ENCODE peak calls at places on chromosomes 11 and 22, in ten cellular contexts. One of them, this sample, is unnamed. For H3K36me3 and H3K9me3, the result is how much of the 10 kb centered on the place peaks cover.

GRCh38 chr11:94876645-94877445 is 96.5 kb downstream of the CWC15 start:
- DNase-seq in neuronal stem cell: no peak
- DNase-seq in IMR-90: peak
- DNase-seq in GM23248: peak
- DNase-seq in pancreas: peak
- DNase-seq in heart right ventricle: peak
- DNase-seq in cardiac muscle cell: peak
- DNase-seq in Peyer's patch: peak
- DNase-seq in HCT116: peak
- DNase-seq in PC-3: peak
- DNase-seq in this sample: peak

GRCh38 chr11:121534131-121535093 is 81.6 kb upstream of the SORL1-AS1 start:
- DNase-seq in cardiac muscle cell: peak
- DNase-seq in PC-3: peak
- DNase-seq in heart right ventricle: no peak
- DNase-seq in GM23248: peak
- DNase-seq in pancreas: no peak
- DNase-seq in neuronal stem cell: no peak
- DNase-seq in Peyer's patch: no peak
- DNase-seq in HCT116: no peak
- DNase-seq in IMR-90: peak
- DNase-seq in this sample: no peak

GRCh38 chr22:29744902-29745301 is 21.9 kb downstream of the ZMAT5 start:
- DNase-seq in heart right ventricle: no peak
- DNase-seq in neuronal stem cell: no peak
- DNase-seq in GM23248: peak
- DNase-seq in IMR-90: peak
- DNase-seq in PC-3: no peak
- DNase-seq in Peyer's patch: no peak
- DNase-seq in cardiac muscle cell: peak
- DNase-seq in pancreas: no peak
- DNase-seq in HCT116: no peak
- DNase-seq in this sample: no peak

GRCh38 chr22:38314140-38314991 is 2.9 kb downstream of the CSNK1E start:
- DNase-seq in GM23248: peak
- DNase-seq in Peyer's patch: peak
- DNase-seq in HCT116: no peak
- DNase-seq in heart right ventricle: no peak
- DNase-seq in IMR-90: peak
- DNase-seq in neuronal stem cell: no peak
- DNase-seq in cardiac muscle cell: peak
- DNase-seq in pancreas: no peak
- DNase-seq in PC-3: no peak
- DNase-seq in this sample: peak

GRCh38 chr22:20396639-20397038 is 2.7 kb downstream of the ZNF74 start:
- DNase-seq in HCT116: no peak
- DNase-seq in cardiac muscle cell: peak
- DNase-seq in neuronal stem cell: no peak
- DNase-seq in PC-3: no peak
- DNase-seq in GM23248: peak
- DNase-seq in pancreas: no peak
- DNase-seq in IMR-90: peak
- DNase-seq in heart right ventricle: no peak
- DNase-seq in Peyer's patch: no peak
- DNase-seq in this sample: no peak

GRCh38 chr11:101470414-101470813 is 113.4 kb downstream of the TRPC6 start:
- DNase-seq in PC-3: no peak
- DNase-seq in GM23248: peak
- DNase-seq in pancreas: no peak
- DNase-seq in IMR-90: peak
- DNase-seq in cardiac muscle cell: no peak
- DNase-seq in neuronal stem cell: no peak
- DNase-seq in heart right ventricle: no peak
- DNase-seq in Peyer's patch: no peak
- DNase-seq in HCT116: no peak
- DNase-seq in this sample: no peak

GRCh38 chr11:113148076-113148475 is 166.3 kb upstream of the TTC12 start:
- DNase-seq in heart right ventricle: no peak
- DNase-seq in cardiac muscle cell: no peak
- DNase-seq in pancreas: no peak
- DNase-seq in PC-3: no peak
- DNase-seq in HCT116: no peak
- DNase-seq in Peyer's patch: no peak
- DNase-seq in GM23248: no peak
- DNase-seq in neuronal stem cell: no peak
- DNase-seq in IMR-90: no peak
- DNase-seq in this sample: no peak

GRCh38 chr11:44633641-44634040 is 68.2 kb downstream of the CD82 start:
- DNase-seq in GM23248: no peak
- DNase-seq in heart right ventricle: no peak
- DNase-seq in HCT116: no peak
- DNase-seq in PC-3: no peak
- DNase-seq in cardiac muscle cell: no peak
- DNase-seq in Peyer's patch: no peak
- DNase-seq in neuronal stem cell: no peak
- DNase-seq in pancreas: no peak
- DNase-seq in IMR-90: no peak
- DNase-seq in this sample: no peak

GRCh38 chr11:47342036-47342803 is 10.3 kb downstream of the MYBPC3 start:
- DNase-seq in pancreas: no peak
- DNase-seq in IMR-90: no peak
- DNase-seq in GM23248: no peak
- DNase-seq in cardiac muscle cell: no peak
- DNase-seq in PC-3: no peak
- DNase-seq in heart right ventricle: no peak
- DNase-seq in neuronal stem cell: no peak
- DNase-seq in HCT116: no peak
- DNase-seq in Peyer's patch: no peak
- DNase-seq in this sample: no peak

GRCh38 chr11:114525682-114526081 is 34.0 kb downstream of the NXPE1 start:
- DNase-seq in cardiac muscle cell: no peak
- DNase-seq in Peyer's patch: no peak
- DNase-seq in GM23248: no peak
- DNase-seq in PC-3: no peak
- DNase-seq in heart right ventricle: no peak
- DNase-seq in IMR-90: no peak
- DNase-seq in neuronal stem cell: no peak
- DNase-seq in pancreas: no peak
- DNase-seq in HCT116: no peak
- DNase-seq in this sample: no peak

GRCh38 chr11:109914038-109914437 is 179.2 kb upstream of the ZC3H12C start:
- DNase-seq in cardiac muscle cell: no peak
- DNase-seq in PC-3: peak
- DNase-seq in heart right ventricle: no peak
- DNase-seq in HCT116: peak
- DNase-seq in Peyer's patch: no peak
- DNase-seq in GM23248: no peak
- DNase-seq in neuronal stem cell: no peak
- DNase-seq in pancreas: no peak
- DNase-seq in IMR-90: no peak
- DNase-seq in this sample: no peak

GRCh38 chr11:111694851-111695250 is 71.3 kb downstream of the PPP2R1B start:
- DNase-seq in HCT116: no peak
- DNase-seq in Peyer's patch: no peak
- DNase-seq in pancreas: no peak
- DNase-seq in PC-3: no peak
- DNase-seq in heart right ventricle: no peak
- DNase-seq in cardiac muscle cell: peak
- DNase-seq in GM23248: peak
- DNase-seq in neuronal stem cell: no peak
- DNase-seq in IMR-90: peak
- DNase-seq in this sample: no peak

GRCh38 chr11:111422494-111423249 is 43.6 kb upstream of the POU2AF1 start:
- DNase-seq in pancreas: peak
- DNase-seq in cardiac muscle cell: peak
- DNase-seq in neuronal stem cell: peak
- DNase-seq in HCT116: peak
- DNase-seq in heart right ventricle: no peak
- DNase-seq in Peyer's patch: peak
- DNase-seq in IMR-90: peak
- DNase-seq in PC-3: peak
- DNase-seq in GM23248: peak
- DNase-seq in this sample: no peak

GRCh38 chr11:95507794-95508193 is 276.8 kb upstream of the SESN3 start:
- DNase-seq in HCT116: no peak
- DNase-seq in heart right ventricle: no peak
- DNase-seq in neuronal stem cell: no peak
- DNase-seq in Peyer's patch: no peak
- DNase-seq in pancreas: no peak
- DNase-seq in IMR-90: no peak
- DNase-seq in cardiac muscle cell: no peak
- DNase-seq in GM23248: no peak
- DNase-seq in PC-3: no peak
- DNase-seq in this sample: peak

GRCh38 chr11:94880216-94880615 is 93.1 kb downstream of the CWC15 start:
- DNase-seq in Peyer's patch: no peak
- DNase-seq in IMR-90: peak
- DNase-seq in neuronal stem cell: no peak
- DNase-seq in heart right ventricle: no peak
- DNase-seq in pancreas: no peak
- DNase-seq in PC-3: peak
- DNase-seq in cardiac muscle cell: no peak
- DNase-seq in GM23248: peak
- DNase-seq in HCT116: peak
- DNase-seq in this sample: no peak

GRCh38 chr11:106624377-106624776 is 393.9 kb downstream of the GUCY1A2 start:
- DNase-seq in HCT116: no peak
- DNase-seq in neuronal stem cell: no peak
- DNase-seq in GM23248: no peak
- DNase-seq in PC-3: peak
- DNase-seq in IMR-90: peak
- DNase-seq in cardiac muscle cell: no peak
- DNase-seq in heart right ventricle: no peak
- DNase-seq in pancreas: no peak
- DNase-seq in Peyer's patch: no peak
- DNase-seq in this sample: no peak

GRCh38 chr11:67504950-67505561 is at the start of gene PITPNM1:
- DNase-seq in pancreas: peak
- DNase-seq in HCT116: no peak
- DNase-seq in heart right ventricle: peak
- DNase-seq in Peyer's patch: peak
- DNase-seq in cardiac muscle cell: peak
- DNase-seq in IMR-90: peak
- DNase-seq in PC-3: peak
- DNase-seq in neuronal stem cell: peak
- DNase-seq in GM23248: peak
- DNase-seq in this sample: peak

DNA sequence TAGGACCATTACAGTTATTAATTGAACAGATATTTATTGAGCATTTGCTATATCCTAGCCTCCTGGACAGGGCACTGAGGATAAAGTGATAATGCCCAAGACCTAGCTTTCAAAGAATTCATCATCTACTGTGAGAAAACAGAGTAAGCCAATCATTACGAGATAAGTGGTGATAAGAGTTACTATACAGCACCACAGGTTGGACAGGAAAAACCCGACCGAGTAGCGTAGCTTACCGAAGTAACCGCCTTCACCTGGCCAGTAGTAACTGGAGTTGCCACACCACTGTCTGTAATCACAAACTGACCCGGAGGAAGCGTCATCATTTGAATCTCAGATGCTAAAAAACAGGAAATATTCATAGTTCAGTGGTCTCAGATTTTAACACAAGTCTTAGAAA is 10.0 kb upstream of the NFRKB start:
- DNase-seq in neuronal stem cell: no peak
- DNase-seq in Peyer's patch: no peak
- DNase-seq in pancreas: no peak
- DNase-seq in cardiac muscle cell: no peak
- DNase-seq in GM23248: no peak
- DNase-seq in HCT116: no peak
- DNase-seq in IMR-90: no peak
- DNase-seq in heart right ventricle: no peak
- DNase-seq in PC-3: no peak
- DNase-seq in this sample: no peak
- H3K36me3 ChIP-seq in neuronal stem cell: under half
- H3K36me3 ChIP-seq in Peyer's patch: under half
- H3K36me3 ChIP-seq in pancreas: under half
- H3K36me3 ChIP-seq in cardiac muscle cell: under half
- H3K36me3 ChIP-seq in GM23248: under half
- H3K36me3 ChIP-seq in HCT116: under half
- H3K36me3 ChIP-seq in IMR-90: under half
- H3K36me3 ChIP-seq in heart right ventricle: half or more
- H3K36me3 ChIP-seq in PC-3: under half
- H3K36me3 ChIP-seq in this sample: under half

GRCh38 chr22:36256474-36256873 is 3.5 kb downstream of the APOL1 start:
- DNase-seq in cardiac muscle cell: no peak
- DNase-seq in heart right ventricle: no peak
- DNase-seq in GM23248: peak
- DNase-seq in Peyer's patch: no peak
- DNase-seq in HCT116: no peak
- DNase-seq in neuronal stem cell: no peak
- DNase-seq in PC-3: no peak
- DNase-seq in pancreas: no peak
- DNase-seq in IMR-90: peak
- DNase-seq in this sample: no peak
- H3K4me3 ChIP-seq in cardiac muscle cell: no peak
- H3K4me3 ChIP-seq in heart right ventricle: no peak
- H3K4me3 ChIP-seq in GM23248: no peak
- H3K4me3 ChIP-seq in Peyer's patch: no peak
- H3K4me3 ChIP-seq in HCT116: no peak
- H3K4me3 ChIP-seq in neuronal stem cell: no peak
- H3K4me3 ChIP-seq in PC-3: no peak
- H3K4me3 ChIP-seq in pancreas: no peak
- H3K4me3 ChIP-seq in IMR-90: no peak
- H3K4me3 ChIP-seq in this sample: peak

GRCh38 chr11:133230446-133230845 is 301.9 kb downstream of the OPCML start:
- DNase-seq in cardiac muscle cell: no peak
- DNase-seq in HCT116: no peak
- DNase-seq in heart right ventricle: no peak
- DNase-seq in GM23248: no peak
- DNase-seq in pancreas: no peak
- DNase-seq in PC-3: no peak
- DNase-seq in neuronal stem cell: no peak
- DNase-seq in IMR-90: no peak
- DNase-seq in Peyer's patch: no peak
- DNase-seq in this sample: no peak

GRCh38 chr11:133227674-133228111 is 304.6 kb downstream of the OPCML start:
- DNase-seq in HCT116: no peak
- DNase-seq in pancreas: no peak
- DNase-seq in PC-3: no peak
- DNase-seq in Peyer's patch: no peak
- DNase-seq in GM23248: no peak
- DNase-seq in heart right ventricle: no peak
- DNase-seq in neuronal stem cell: no peak
- DNase-seq in IMR-90: no peak
- DNase-seq in cardiac muscle cell: no peak
- DNase-seq in this sample: no peak

GRCh38 chr11:133228406-133229330 is 303.6 kb downstream of the OPCML start:
- DNase-seq in PC-3: no peak
- DNase-seq in IMR-90: no peak
- DNase-seq in GM23248: no peak
- DNase-seq in heart right ventricle: no peak
- DNase-seq in Peyer's patch: no peak
- DNase-seq in neuronal stem cell: peak
- DNase-seq in pancreas: no peak
- DNase-seq in cardiac muscle cell: no peak
- DNase-seq in HCT116: no peak
- DNase-seq in this sample: no peak
- H3K9me3 ChIP-seq in PC-3: under half
- H3K9me3 ChIP-seq in IMR-90: under half
- H3K9me3 ChIP-seq in GM23248: under half
- H3K9me3 ChIP-seq in heart right ventricle: under half
- H3K9me3 ChIP-seq in Peyer's patch: under half
- H3K9me3 ChIP-seq in neuronal stem cell: under half
- H3K9me3 ChIP-seq in pancreas: under half
- H3K9me3 ChIP-seq in cardiac muscle cell: under half
- H3K9me3 ChIP-seq in HCT116: under half
- H3K9me3 ChIP-seq in this sample: under half

GRCh38 chr11:3357302-3357701 is 21.6 kb downstream of the ZNF195 start:
- DNase-seq in PC-3: no peak
- DNase-seq in IMR-90: no peak
- DNase-seq in neuronal stem cell: no peak
- DNase-seq in HCT116: no peak
- DNase-seq in pancreas: no peak
- DNase-seq in cardiac muscle cell: no peak
- DNase-seq in Peyer's patch: no peak
- DNase-seq in GM23248: no peak
- DNase-seq in heart right ventricle: no peak
- DNase-seq in this sample: no peak
- H3K36me3 ChIP-seq in PC-3: under half
- H3K36me3 ChIP-seq in IMR-90: under half
- H3K36me3 ChIP-seq in neuronal stem cell: under half
- H3K36me3 ChIP-seq in HCT116: under half
- H3K36me3 ChIP-seq in pancreas: under half
- H3K36me3 ChIP-seq in cardiac muscle cell: under half
- H3K36me3 ChIP-seq in Peyer's patch: under half
- H3K36me3 ChIP-seq in GM23248: under half
- H3K36me3 ChIP-seq in heart right ventricle: under half
- H3K36me3 ChIP-seq in this sample: under half

This sample was measured in CD4-positive, CD25-positive, alpha-beta regulatory T cell.